ENCODE peak calls at places on chromosomes 16 and 17, in nine cellular contexts. U, M, C, V, H, I, Y, W and E are unnamed samples.

GRCh38 chr16:86575754-86576557 is 2.4 kb upstream of the FOXL1 start:
- DNase-seq in U (peak; percentile 83), M (no peak), C (peak; percentile 97), V (no peak), H (peak; percentile 85), I (peak; percentile 83), Y (peak; percentile 75), W (peak; percentile 47), E (peak; percentile 53)

GRCh38 chr17:21452377-21453143 is 76.4 kb downstream of the KCNJ12 start:
- DNase-seq in U (peak; percentile 28), M (peak; percentile 43), C (peak; percentile 89), V (no peak), H (no peak), I (peak; percentile 72), Y (no peak), W (peak; percentile 49), E (no peak)

GRCh38 chr17:60522889-60523626 is 3.0 kb downstream of the APPBP2 start:
- DNase-seq in U (no peak), M (no peak), C (no peak), V (no peak), H (no peak), I (no peak), Y (no peak), W (no peak), E (no peak)

GRCh38 chr17:40612510-40613244 is 34.9 kb downstream of the SMARCE1 start:
- DNase-seq in U (no peak), M (peak; percentile 36), C (no peak), V (no peak), H (no peak), I (no peak), Y (no peak), W (no peak), E (no peak)

GRCh38 chr17:511833-512251 is 159.2 kb upstream of the RPH3AL start:
- DNase-seq in U (no peak), M (no peak), C (no peak), V (no peak), H (no peak), I (no peak), Y (no peak), W (peak; percentile 27), E (no peak)

GRCh38 chr17:10360578-10360977 is 12.2 kb downstream of the MYH13 start:
- DNase-seq in U (no peak), M (no peak), C (no peak), V (no peak), H (no peak), I (no peak), Y (no peak), W (no peak), E (no peak)

GRCh38 chr17:64947146-64947545 is 27.9 kb upstream of the LRRC37A3 start:
- DNase-seq in U (no peak), M (no peak), C (no peak), V (no peak), H (no peak), I (no peak), Y (no peak), W (no peak), E (no peak)

GRCh38 chr17:58693208-58693607 is 806 bp downstream of the RAD51C start:
- DNase-seq in U (no peak), M (no peak), C (no peak), V (no peak), H (no peak), I (no peak), Y (no peak), W (no peak), E (no peak)

GRCh38 chr17:17204635-17205231 is 1.4 kb downstream of the PLD6 start:
- DNase-seq in U (no peak), M (no peak), C (no peak), V (no peak), H (no peak), I (no peak), Y (no peak), W (no peak), E (no peak)

GRCh38 chr16:11914759-11915643 is 755 bp downstream of the GSPT1 start:
- DNase-seq in U (no peak), M (peak; percentile 36), C (peak; percentile 57), V (no peak), H (peak; percentile 72), I (peak; percentile 62), Y (no peak), W (peak; percentile 20), E (no peak)

GRCh38 chr17:80380068-80381061 is 34.6 kb upstream of the ENDOV start:
- DNase-seq in U (no peak), M (no peak), C (no peak), V (no peak), H (no peak), I (no peak), Y (no peak), W (no peak), E (no peak)

GRCh38 chr17:63550816-63551639 is 751 bp downstream of the DCAF7 start:
- DNase-seq in U (no peak), M (no peak), C (peak; percentile 50), V (no peak), H (no peak), I (no peak), Y (no peak), W (no peak), E (no peak)

GRCh38 chr16:4888428-4889135 is 41.3 kb downstream of the UBN1 start:
- DNase-seq in U (no peak), M (no peak), C (no peak), V (no peak), H (no peak), I (no peak), Y (no peak), W (no peak), E (no peak)

GRCh38 chr17:80349437-80350160 is 65.4 kb upstream of the ENDOV start:
- DNase-seq in U (no peak), M (no peak), C (no peak), V (no peak), H (no peak), I (no peak), Y (no peak), W (no peak), E (no peak)

GRCh38 chr17:15451681-15452080 is 15.7 kb downstream of the CDRT4 start:
- DNase-seq in U (no peak), M (no peak), C (peak; percentile 15), V (no peak), H (no peak), I (no peak), Y (no peak), W (no peak), E (no peak)

GRCh38 chr17:15453246-15453645 is 14.2 kb downstream of the CDRT4 start:
- DNase-seq in U (no peak), M (no peak), C (no peak), V (no peak), H (no peak), I (no peak), Y (no peak), W (no peak), E (no peak)

GRCh38 chr17:15454328-15454727 is 13.1 kb downstream of the CDRT4 start:
- DNase-seq in U (no peak), M (no peak), C (no peak), V (no peak), H (no peak), I (no peak), Y (no peak), W (no peak), E (no peak)

GRCh38 chr17:15452746-15453145 is 14.7 kb downstream of the CDRT4 start:
- DNase-seq in U (no peak), M (no peak), C (no peak), V (no peak), H (no peak), I (no peak), Y (no peak), W (no peak), E (no peak)

GRCh38 chr17:15453782-15454181 is 13.6 kb downstream of the CDRT4 start:
- DNase-seq in U (no peak), M (no peak), C (no peak), V (no peak), H (no peak), I (no peak), Y (no peak), W (no peak), E (no peak)
- TF ChIP-seq CTCF in U (no peak), M (no peak), C (no peak), V (no peak), H (no peak), I (no peak), Y (no peak), W (no peak), E (no peak)

GRCh38 chr17:19651461-19652238 is 3.1 kb downstream of the ALDH3A2 start:
- DNase-seq in U (no peak), M (no peak), C (no peak), V (no peak), H (no peak), I (no peak), Y (no peak), W (no peak), E (no peak)

GRCh38 chr17:19647697-19648474 is 665 bp upstream of the ALDH3A2 start:
- DNase-seq in U (no peak), M (peak; percentile 72), C (peak; percentile 85), V (peak; percentile 21), H (peak; percentile 72), I (peak; percentile 51), Y (peak; percentile 29), W (peak; percentile 76), E (peak; percentile 49)

GRCh38 chr17:19646788-19647696 is 1.5 kb upstream of the ALDH3A2 start:
- DNase-seq in U (no peak), M (no peak), C (peak; percentile 42), V (no peak), H (no peak), I (no peak), Y (no peak), W (no peak), E (no peak)

GRCh38 chr17:19650826-19651225 is 2.3 kb downstream of the ALDH3A2 start:
- DNase-seq in U (no peak), M (no peak), C (no peak), V (peak; percentile 26), H (no peak), I (no peak), Y (no peak), W (no peak), E (no peak)

GRCh38 chr17:19648475-19649406 is at the start of gene ALDH3A2:
- DNase-seq in U (peak; percentile 66), M (peak; percentile 99), C (peak; percentile 94), V (peak; percentile 31), H (peak; percentile 95), I (peak; percentile 97), Y (peak; percentile 94), W (peak; percentile 98), E (peak; percentile 96)
- TF ChIP-seq CTCF in U (no peak), M (no peak), C (peak; percentile 39), V (peak; percentile 12), H (peak; percentile 26), I (no peak), Y (peak; percentile 27), W (peak; percentile 14), E (no peak)

GRCh38 chr16:3882531-3882930 is 2.0 kb upstream of the CREBBP start:
- DNase-seq in U (no peak), M (no peak), C (no peak), V (no peak), H (no peak), I (no peak), Y (no peak), W (no peak), E (no peak)
- TF ChIP-seq CTCF in U (no peak), M (no peak), C (no peak), V (no peak), H (no peak), I (no peak), Y (no peak), W (no peak), E (no peak)

GRCh38 chr17:78769200-78769773 is 12.8 kb downstream of the CYTH1 start:
- DNase-seq in U (no peak), M (no peak), C (no peak), V (no peak), H (no peak), I (no peak), Y (no peak), W (no peak), E (no peak)
- TF ChIP-seq CTCF in U (no peak), M (no peak), C (peak; percentile 21), V (no peak), H (no peak), I (no peak), Y (no peak), W (no peak), E (no peak)